ENCODE peak calls at places on chromosomes 3 and 15, in four cellular contexts. F is neural progenitor cell, T is tibial artery, W is mesendoderm. E is an unnamed sample.

GRCh38 chr3:125212509-125213372 is at the start of gene SLC12A8:
- DNase-seq in F (peak), T (no peak), W (peak), E (no peak)

GRCh38 chr15:59567369-59567768 is 44.2 kb upstream of the GCNT3 start:
- DNase-seq in F (no peak), T (no peak), W (no peak), E (no peak)

GRCh38 chr3:120693439-120694172 is 11.6 kb upstream of the HGD start:
- DNase-seq in F (no peak), T (no peak), W (no peak), E (no peak)

GRCh38 chr3:25338158-25338725 is 89.8 kb upstream of the RARB start:
- DNase-seq in F (peak), T (no peak), W (peak), E (no peak)

GRCh38 chr3:72347819-72348319 is 500.4 kb downstream of the SHQ1 start:
- DNase-seq in F (peak), T (peak), W (peak), E (peak)

GRCh38 chr3:4981160-4981687 is 2.0 kb downstream of the BHLHE40 start:
- DNase-seq in F (no peak), T (no peak), W (no peak), E (no peak)

GRCh38 chr15:96119734-96120133 is 210.8 kb upstream of the NR2F2 start:
- DNase-seq in F (no peak), T (no peak), W (no peak), E (no peak)

GRCh38 chr3:50195501-50196252 is 4.3 kb downstream of the GNAT1 start:
- DNase-seq in F (no peak), T (no peak), W (peak), E (no peak)

GRCh38 chr3:105516972-105517371 is 150.3 kb downstream of the ALCAM start:
- DNase-seq in F (peak), T (no peak), W (peak), E (no peak)

GRCh38 chr15:62413147-62413546 is 248.1 kb upstream of the C2CD4B start:
- DNase-seq in F (no peak), T (no peak), W (no peak), E (no peak)

GRCh38 chr3:8627541-8627940 is 17.1 kb downstream of the SSUH2 start:
- DNase-seq in F (no peak), T (no peak), W (no peak), E (no peak)

GRCh38 chr3:26236511-26236910 is 386.1 kb upstream of the LRRC3B start:
- DNase-seq in F (no peak), T (no peak), W (no peak), E (no peak)

GRCh38 chr3:117964814-117965213 is 1069.8 kb downstream of the IGSF11 start:
- DNase-seq in F (no peak), T (no peak), W (no peak), E (no peak)

GRCh38 chr3:56870436-56870835 is 68.7 kb upstream of the ARHGEF3 start:
- DNase-seq in F (no peak), T (no peak), W (no peak), E (no peak)

GRCh38 chr3:66031102-66031698 is 7.5 kb downstream of the MAGI1 start:
- DNase-seq in F (no peak), T (no peak), W (no peak), E (no peak)

GRCh38 chr3:8607285-8608040 is 37.1 kb downstream of the SSUH2 start:
- DNase-seq in F (peak), T (peak), W (peak), E (no peak)

GRCh38 chr3:41653575-41654239 is 308.2 kb downstream of the ULK4 start:
- DNase-seq in F (no peak), T (no peak), W (no peak), E (no peak)

GRCh38 chr3:63355809-63356208 is 77.7 kb downstream of the SYNPR start:
- DNase-seq in F (no peak), T (no peak), W (no peak), E (no peak)

GRCh38 chr3:53890726-53891499 is 746 bp downstream of the SELENOK start:
- DNase-seq in F (peak), T (no peak), W (peak), E (no peak)

GRCh38 chr3:23341147-23341838 is 138.2 kb downstream of the UBE2E2 start:
- DNase-seq in F (no peak), T (no peak), W (no peak), E (no peak)

GRCh38 chr3:12235691-12236090 is 53.2 kb upstream of the PPARG start:
- DNase-seq in F (no peak), T (no peak), W (no peak), E (no peak)

GRCh38 chr15:70375006-70375409 is 277.3 kb upstream of the TLE3 start:
- DNase-seq in F (no peak), T (no peak), W (no peak), E (peak)

GRCh38 chr15:89127054-89127702 is 38.9 kb downstream of the ABHD2 start:
- DNase-seq in F (no peak), T (no peak), W (no peak), E (no peak)

GRCh38 chr3:112744825-112745566 is 101.7 kb downstream of the CD200R1L start:
- DNase-seq in F (no peak), T (no peak), W (no peak), E (no peak)

GRCh38 chr3:96931491-96931890 is 117.1 kb downstream of the EPHA6 start:
- DNase-seq in F (no peak), T (no peak), W (no peak), E (no peak)

GRCh38 chr3:158711886-158712285 is 20.4 kb downstream of the RARRES1 start:
- DNase-seq in F (no peak), T (no peak), W (peak), E (no peak)

GRCh38 chr3:102643546-102643945 is 208.7 kb downstream of the ZPLD1 start:
- DNase-seq in F (no peak), T (no peak), W (no peak), E (no peak)

GRCh38 chr3:159458010-159458409 is 530.6 kb upstream of the IL12A start:
- DNase-seq in F (peak), T (no peak), W (peak), E (no peak)

GRCh38 chr3:71589132-71589531 is 5.6 kb upstream of the FOXP1 start:
- DNase-seq in F (no peak), T (no peak), W (no peak), E (no peak)

GRCh38 chr3:103295974-103296570 is 861.3 kb downstream of the ZPLD1 start:
- DNase-seq in F (peak), T (no peak), W (peak), E (no peak)

GRCh38 chr15:39429898-39430357 is 151.0 kb upstream of the THBS1 start:
- DNase-seq in F (no peak), T (no peak), W (no peak), E (no peak)

GRCh38 chr15:74988007-74988800 is 7.2 kb upstream of the SCAMP5 start:
- DNase-seq in F (peak), T (no peak), W (peak), E (no peak)

GRCh38 chr3:155425351-155425750 is 131.9 kb upstream of the STRIT1 start:
- DNase-seq in F (no peak), T (no peak), W (no peak), E (no peak)

GRCh38 chr3:151890721-151891141 is 17.3 kb downstream of the SUCNR1 start:
- DNase-seq in F (no peak), T (no peak), W (no peak), E (no peak)

GRCh38 chr3:120264963-120265362 is 20.1 kb downstream of the GPR156 start:
- DNase-seq in F (no peak), T (no peak), W (no peak), E (no peak)

GRCh38 chr15:45199136-45199810 is 11.5 kb upstream of the SHF start:
- DNase-seq in F (peak), T (peak), W (peak), E (no peak)

DNA sequence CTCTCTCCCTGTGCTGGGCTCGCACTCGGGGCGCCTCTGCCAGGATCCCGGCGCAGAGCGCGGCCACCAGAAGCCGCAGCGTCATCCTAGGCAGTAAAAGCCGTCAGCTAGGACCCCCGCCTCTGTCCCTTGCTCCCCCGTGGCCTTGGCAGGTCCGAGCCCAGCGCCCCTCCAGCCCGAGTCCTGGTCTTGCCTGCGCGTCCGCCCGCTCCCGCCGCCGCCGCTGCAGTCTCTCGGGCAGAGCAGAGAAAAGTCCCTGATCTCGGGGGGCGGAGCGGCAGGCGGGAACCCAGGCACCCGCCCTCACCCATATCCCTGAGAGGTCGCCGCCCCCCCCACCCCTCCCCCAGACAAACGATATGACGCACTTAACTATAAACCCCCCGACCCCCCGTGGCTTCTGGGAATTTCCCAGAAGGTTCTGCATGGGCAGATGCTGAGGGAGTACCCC is at the start of gene COL7A1:
- DNase-seq in F (no peak), T (no peak), W (no peak), E (no peak)
- H3K4me3 ChIP-seq in F (no peak), T (peak), W (no peak), E (peak)

DNA sequence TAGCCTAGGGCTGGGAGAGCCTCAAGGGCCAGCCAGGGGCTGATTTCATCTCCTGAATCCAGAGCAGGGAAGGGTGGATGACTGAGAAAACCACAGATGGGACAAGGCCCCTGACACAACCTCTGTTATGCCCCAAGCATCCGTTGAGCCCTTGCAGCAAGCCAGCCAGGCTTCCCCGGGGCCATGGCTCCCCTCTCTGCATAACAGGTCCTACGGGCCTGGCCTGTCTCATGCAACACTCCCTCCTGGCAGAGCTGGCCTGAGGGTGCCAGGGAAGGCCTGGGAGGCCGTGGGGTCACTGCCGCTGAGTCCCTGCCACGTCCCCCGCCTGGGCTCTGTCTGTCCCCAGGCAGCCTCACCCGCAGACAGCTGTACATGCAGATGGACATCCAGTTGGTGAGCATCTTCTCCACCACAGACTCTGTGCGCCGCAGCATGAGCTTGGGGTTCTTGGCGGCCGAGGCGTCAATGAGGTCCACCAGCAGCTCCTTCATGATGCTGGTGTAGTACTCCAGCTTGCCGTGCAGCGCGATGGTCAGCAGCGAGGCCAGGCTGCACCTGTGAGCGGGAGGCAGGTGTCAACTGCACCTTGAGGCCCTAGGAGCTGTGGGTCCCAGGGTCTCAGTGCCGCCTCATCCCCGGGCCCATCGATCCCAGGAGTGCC is 22.1 kb downstream of the H1-8 start:
- DNase-seq in F (no peak), T (no peak), W (no peak), E (no peak)
- H3K27ac ChIP-seq in F (no peak), T (peak), W (no peak), E (peak)

GRCh38 chr3:40292637-40293036 is 16.9 kb upstream of the EIF1B start:
- DNase-seq in F (peak), T (no peak), W (peak), E (no peak)
- H3K4me3 ChIP-seq in F (no peak), T (no peak), W (no peak), E (no peak)

GRCh38 chr15:68541743-68542142 is 37.0 kb upstream of the CORO2B start:
- DNase-seq in F (no peak), T (no peak), W (no peak), E (no peak)

GRCh38 chr15:68543546-68544008 is 35.2 kb upstream of the CORO2B start:
- DNase-seq in F (no peak), T (no peak), W (no peak), E (no peak)

GRCh38 chr15:68546318-68546717 is 32.5 kb upstream of the CORO2B start:
- DNase-seq in F (no peak), T (no peak), W (no peak), E (no peak)

GRCh38 chr15:68542771-68543544 is 35.8 kb upstream of the CORO2B start:
- DNase-seq in F (no peak), T (peak), W (peak), E (peak)

DNA sequence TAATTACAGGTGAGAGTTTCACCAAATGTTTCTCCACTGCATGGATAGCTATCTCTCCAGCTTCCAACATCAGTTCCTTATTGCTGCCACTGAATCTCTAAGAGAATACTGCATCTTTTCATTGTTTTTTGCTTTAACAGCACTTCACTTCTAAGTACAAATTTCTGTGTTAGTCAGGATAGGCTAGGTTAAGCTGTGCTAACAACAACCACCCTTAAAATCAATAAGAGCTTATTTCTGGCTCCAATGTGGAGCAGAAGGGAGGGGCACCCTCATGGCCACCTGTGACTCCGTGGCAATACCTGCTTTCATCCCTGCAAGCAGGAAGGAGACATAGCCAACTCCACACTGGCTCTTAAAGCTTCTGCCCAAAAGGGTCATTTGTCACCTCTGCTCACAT is 36.4 kb upstream of the CORO2B start:
- DNase-seq in F (no peak), T (no peak), W (no peak), E (no peak)
- H3K27ac ChIP-seq in F (no peak), T (peak), W (no peak), E (peak)

DNA sequence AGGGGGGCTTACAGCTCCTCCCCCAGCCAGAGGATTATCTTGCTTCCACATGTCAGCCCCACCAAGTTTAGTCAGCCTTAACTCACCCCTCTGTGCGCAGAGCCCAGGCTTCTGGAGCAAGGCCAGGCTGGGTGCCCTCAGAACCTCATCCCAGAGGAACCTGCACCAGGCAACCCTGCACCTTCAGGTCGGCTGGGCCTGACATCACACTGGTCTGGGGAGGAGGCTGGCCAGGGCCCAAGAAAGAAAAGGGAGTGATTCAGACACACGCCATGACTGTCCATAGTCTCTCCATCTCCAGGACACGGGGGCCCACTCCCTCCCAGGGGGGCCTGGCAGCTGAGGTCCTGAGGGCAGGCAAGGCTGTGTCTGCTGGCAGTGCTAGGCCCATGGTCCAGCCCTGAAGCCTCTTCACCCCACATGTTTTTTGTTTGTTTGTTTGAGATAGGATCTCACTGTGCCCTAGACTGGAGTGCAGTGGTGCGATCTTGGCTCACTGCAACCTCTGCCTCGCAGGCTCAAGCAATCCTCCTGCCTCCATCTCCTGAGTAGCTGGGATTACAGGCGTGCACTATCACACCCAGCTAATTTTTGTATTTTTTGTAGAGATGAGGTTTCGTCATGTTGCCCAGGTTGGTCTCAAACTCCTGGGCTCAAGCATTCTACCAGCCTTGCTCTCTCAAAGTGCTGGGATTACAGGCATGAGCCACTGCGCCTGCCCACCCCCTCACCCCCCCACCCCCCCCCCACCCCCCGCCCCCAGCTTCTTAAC is 11.1 kb downstream of the TNK2 start:
- DNase-seq in F (no peak), T (peak), W (no peak), E (no peak)
- H3K4me3 ChIP-seq in F (no peak), T (peak), W (no peak), E (peak)

GRCh38 chr3:16472593-16472992 is 40.9 kb downstream of the RFTN1 start:
- DNase-seq in F (no peak), T (no peak), W (no peak), E (no peak)

GRCh38 chr3:16475766-16476165 is 37.7 kb downstream of the RFTN1 start:
- DNase-seq in F (no peak), T (no peak), W (no peak), E (no peak)

GRCh38 chr3:16474920-16475319 is 38.6 kb downstream of the RFTN1 start:
- DNase-seq in F (no peak), T (no peak), W (no peak), E (no peak)

GRCh38 chr3:16476636-16477035 is 36.9 kb downstream of the RFTN1 start:
- DNase-seq in F (no peak), T (no peak), W (no peak), E (no peak)

DNA sequence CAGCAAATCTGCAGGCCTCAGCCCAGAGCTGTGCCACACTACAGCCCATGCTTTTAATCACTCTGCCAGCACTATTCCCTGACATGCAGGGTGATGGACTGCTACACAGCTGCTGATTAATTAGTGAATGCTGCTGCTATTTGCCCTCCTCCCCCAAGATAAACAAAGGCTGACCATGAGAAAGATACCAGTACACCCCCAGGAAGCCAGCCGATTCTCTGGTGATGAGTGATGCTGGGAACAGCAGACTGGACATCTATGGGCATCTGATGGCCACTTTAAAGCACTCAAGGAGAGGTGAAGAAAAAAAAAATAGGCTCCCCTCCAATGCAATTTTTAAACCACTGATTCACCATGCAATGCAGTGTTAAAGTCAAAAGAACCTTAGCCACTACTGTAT is 39.2 kb downstream of the RFTN1 start:
- DNase-seq in F (no peak), T (no peak), W (no peak), E (no peak)
- H3K27ac ChIP-seq in F (no peak), T (no peak), W (no peak), E (peak)

GRCh38 chr15:23869391-23869790 is 182.3 kb upstream of the NDN start:
- DNase-seq in F (peak), T (no peak), W (peak), E (no peak)
- H3K4me3 ChIP-seq in F (peak), T (no peak), W (no peak), E (no peak)

GRCh38 chr15:65079580-65079979 is 3.0 kb downstream of the KBTBD13 start:
- DNase-seq in F (no peak), T (no peak), W (no peak), E (no peak)
- H3K27ac ChIP-seq in F (no peak), T (peak), W (no peak), E (peak)